ENCODE peak calls at places on chromosomes 6 and 20, in seven cellular contexts. Z is Panc1, C is AG10803, A is nephron progenitor cell, R is B cell, P is foreskin fibroblast, F is adrenal gland. E is an unnamed sample.

GRCh38 chr6:51562198-51562597 is 525.2 kb downstream of the PKHD1 start:
- DNase-seq in A (no peak), C (no peak), F (no peak), R (no peak), P (no peak), Z (no peak), E (no peak)

GRCh38 chr6:1388927-1389790 is at the start of gene FOXF2:
- DNase-seq in R (peak), P (peak), Z (no peak), F (no peak), C (peak), A (peak), E (no peak)

GRCh38 chr6:16921399-16922110 is 160.3 kb upstream of the ATXN1 start:
- DNase-seq in C (peak), R (no peak), A (no peak), Z (no peak), F (no peak), P (no peak), E (no peak)

GRCh38 chr20:57530327-57530981 is 5.5 kb upstream of the CTCFL start:
- DNase-seq in Z (no peak), P (no peak), F (no peak), C (no peak), R (no peak), A (no peak), E (no peak)

GRCh38 chr6:48671506-48671905 is 560.5 kb upstream of the PTCHD4 start:
- DNase-seq in P (no peak), A (no peak), R (no peak), F (no peak), Z (no peak), C (no peak), E (no peak)

GRCh38 chr6:34836451-34836850 is 44.6 kb downstream of the BLTP3A start:
- DNase-seq in A (no peak), F (no peak), C (peak), P (no peak), R (no peak), Z (no peak), E (no peak)

GRCh38 chr6:105402090-105402980 is 547 bp downstream of the PREP start:
- DNase-seq in A (peak), C (peak), F (peak), Z (no peak), P (no peak), R (no peak), E (no peak)

GRCh38 chr6:35786810-35787209 is 6.0 kb downstream of the CLPSL1 start:
- DNase-seq in R (no peak), P (no peak), F (no peak), Z (no peak), C (no peak), A (no peak), E (no peak)

GRCh38 chr20:59783020-59784010 is 150.1 kb downstream of the SYCP2 start:
- DNase-seq in P (peak), F (peak), R (no peak), A (peak), C (peak), Z (peak), E (no peak)

GRCh38 chr6:170114956-170115855 is 175.7 kb downstream of the DLL1 start:
- DNase-seq in P (no peak), R (no peak), C (no peak), Z (no peak), F (peak), A (no peak), E (no peak)

GRCh38 chr20:62918137-62918536 is 8.2 kb downstream of the DIDO1 start:
- DNase-seq in C (no peak), P (no peak), R (no peak), A (no peak), Z (no peak), F (no peak), E (no peak)

GRCh38 chr6:125824946-125825786 is 34.4 kb downstream of the NCOA7 start:
- DNase-seq in P (no peak), F (no peak), C (peak), R (no peak), A (no peak), Z (no peak), E (no peak)

GRCh38 chr6:111911428-111911827 is 38.2 kb upstream of the FYN start:
- DNase-seq in R (no peak), C (no peak), A (no peak), Z (no peak), P (no peak), F (no peak), E (no peak)

GRCh38 chr6:132333639-132334516 is 67.4 kb downstream of the MOXD1 start:
- DNase-seq in P (peak), C (peak), Z (peak), A (no peak), F (peak), R (no peak), E (peak)

GRCh38 chr6:127586372-127586771 is 9.4 kb downstream of the C6orf58 start:
- DNase-seq in P (no peak), C (no peak), F (no peak), A (no peak), R (no peak), Z (no peak), E (no peak)

GRCh38 chr6:79949235-79949634 is 1.9 kb upstream of the ELOVL4 start:
- DNase-seq in Z (peak), A (peak), F (peak), C (peak), P (peak), R (peak), E (peak)
- TF ChIP-seq CTCF in Z (peak), A (peak), F (peak), C (peak), P (peak), R (peak), E (peak)

GRCh38 chr20:6074145-6074561 is 20.3 kb upstream of the LRRN4 start:
- DNase-seq in C (peak), F (no peak), R (no peak), P (no peak), A (no peak), Z (no peak), E (no peak)
- TF ChIP-seq CTCF in C (peak), F (peak), R (peak), P (peak), A (peak), Z (peak), E (peak)

DNA sequence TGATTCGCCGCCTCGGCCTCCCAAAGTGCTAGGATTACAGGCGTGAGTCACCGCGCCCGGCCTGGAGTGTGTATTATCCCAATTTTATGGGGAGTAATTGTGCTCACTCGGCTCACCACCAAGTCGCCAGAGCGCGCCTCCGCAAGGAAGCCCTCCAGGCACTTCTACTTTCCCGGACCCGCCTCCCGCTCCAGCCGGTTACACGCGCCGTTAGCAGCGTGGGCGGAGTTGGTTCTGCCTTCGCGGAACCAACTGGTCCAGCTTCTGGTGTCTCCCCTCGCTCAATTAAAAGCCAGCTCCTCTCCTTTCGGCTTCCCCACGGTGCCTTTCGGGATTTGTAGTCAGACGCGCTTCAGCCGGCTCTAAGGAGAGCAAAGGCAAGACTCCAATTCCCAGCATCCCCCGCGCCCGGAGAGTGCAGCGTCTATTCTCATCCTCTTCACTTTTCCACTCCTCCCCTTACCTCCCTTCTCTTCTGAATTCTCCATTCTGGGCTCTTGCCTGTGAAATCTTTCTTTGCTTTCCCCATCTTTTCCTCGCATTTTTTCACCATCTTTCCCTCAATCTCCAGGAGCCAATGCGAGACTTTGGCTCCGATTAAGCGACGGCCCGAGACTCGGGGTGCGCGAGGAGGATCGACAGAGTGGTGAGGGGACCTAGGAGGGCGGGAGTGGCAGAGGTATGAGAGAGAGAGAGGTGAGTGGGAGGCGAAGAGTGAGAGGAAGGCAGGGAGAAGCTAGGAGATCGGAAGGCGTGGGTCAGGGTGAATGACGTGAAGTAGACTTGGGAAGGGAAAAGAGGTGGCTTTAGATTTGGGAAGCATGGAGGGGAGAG is at the start of gene GTF2H4:
- DNase-seq in R (peak), F (peak), P (peak), A (peak), Z (peak), C (peak), E (peak)
- TF ChIP-seq CTCF in R (no peak), F (no peak), P (no peak), A (no peak), Z (no peak), C (no peak), E (no peak)

DNA sequence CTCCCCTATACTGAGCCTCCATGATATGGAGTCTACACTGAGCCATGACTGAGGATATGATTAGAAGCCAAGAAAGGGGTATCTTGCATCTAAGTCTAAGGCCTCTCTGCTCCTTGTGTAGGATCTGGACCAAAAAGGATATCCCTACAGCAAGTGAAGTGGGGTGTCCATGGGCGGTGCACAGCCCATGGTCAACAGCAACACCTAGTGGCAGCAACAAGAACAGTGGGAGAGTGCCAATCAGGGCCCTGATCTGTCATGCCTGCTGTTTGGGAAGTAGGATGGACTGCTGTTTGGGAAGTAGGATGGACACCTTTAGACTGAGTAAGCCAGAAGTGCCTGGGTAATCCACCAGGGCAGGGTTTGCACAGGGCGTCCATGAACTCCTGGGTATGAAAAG is 22.4 kb downstream of the PTGIS start:
- DNase-seq in R (no peak), F (no peak), C (no peak), Z (no peak), A (no peak), P (no peak), E (no peak)
- TF ChIP-seq CTCF in R (no peak), F (no peak), C (peak), Z (peak), A (no peak), P (no peak), E (peak)